ENCODE peak calls at places on chromosomes 16 and 17, in five cellular contexts. W is AG09309, T is cardiac fibroblast, Q is transverse colon, H is DND-41. J is an unnamed sample.

GRCh38 chr16:12896562-12896961 is 4.8 kb upstream of the SHISA9 start:
- DNase-seq in W (no peak), T (no peak), Q (no peak), H (peak; percentile 15), J (peak; percentile 49)

GRCh38 chr17:80593171-80593570 is 48.5 kb downstream of the RPTOR start:
- DNase-seq in W (no peak), T (no peak), Q (no peak), H (no peak), J (no peak)

GRCh38 chr17:2386400-2387085 is 14.3 kb downstream of the MNT start:
- DNase-seq in W (no peak), T (no peak), Q (peak; percentile 82), H (no peak), J (no peak)

GRCh38 chr17:65668211-65668610 is 106.8 kb upstream of the AXIN2 start:
- DNase-seq in W (no peak), T (no peak), Q (no peak), H (no peak), J (no peak)

GRCh38 chr17:79619636-79620206 is 8.9 kb upstream of the RBFOX3 start:
- DNase-seq in W (no peak), T (no peak), Q (peak; percentile 4), H (no peak), J (no peak)

GRCh38 chr16:2838928-2839327 is 8.8 kb downstream of the ZG16B start:
- DNase-seq in W (peak; percentile 38), T (peak; percentile 85), Q (peak; percentile 69), H (peak; percentile 52), J (peak; percentile 48)

GRCh38 chr17:31211352-31212012 is 85.6 kb downstream of the OMG start:
- DNase-seq in W (no peak), T (no peak), Q (no peak), H (no peak), J (no peak)

GRCh38 chr16:64705443-64705842 is 416.4 kb downstream of the CDH11 start:
- DNase-seq in W (no peak), T (no peak), Q (no peak), H (no peak), J (no peak)

GRCh38 chr17:32494621-32495346 is 8.0 kb downstream of the CDK5R1 start:
- DNase-seq in W (no peak), T (no peak), Q (no peak), H (no peak), J (no peak)

GRCh38 chr17:78337244-78338109 is 22.4 kb downstream of the SOCS3 start:
- DNase-seq in W (no peak), T (peak; percentile 78), Q (peak; percentile 64), H (no peak), J (no peak)

GRCh38 chr16:70700101-70701020 is 14.5 kb upstream of the MTSS2 start:
- DNase-seq in W (no peak), T (no peak), Q (no peak), H (no peak), J (no peak)

GRCh38 chr17:15341385-15341849 is at the start of gene TEKT3:
- DNase-seq in W (no peak), T (peak; percentile 68), Q (peak; percentile 89), H (no peak), J (no peak)

GRCh38 chr17:29588561-29589411 is 662 bp downstream of the GIT1 start:
- DNase-seq in W (no peak), T (peak; percentile 29), Q (peak; percentile 43), H (peak; percentile 78), J (peak; percentile 36)

GRCh38 chr16:59527206-59527997 is 793.3 kb upstream of the GOT2 start:
- DNase-seq in W (peak; percentile 78), T (peak; percentile 4), Q (no peak), H (no peak), J (no peak)

GRCh38 chr17:16293918-16294317 is 59.4 kb downstream of the CENPV start:
- DNase-seq in W (no peak), T (no peak), Q (peak; percentile 67), H (no peak), J (no peak)

GRCh38 chr17:46766493-46767491 is 51.7 kb downstream of the WNT3 start:
- DNase-seq in W (no peak), T (no peak), Q (no peak), H (no peak), J (no peak)

GRCh38 chr17:77352996-77353395 is 212.2 kb downstream of the SEC14L1 start:
- DNase-seq in W (no peak), T (no peak), Q (no peak), H (no peak), J (no peak)

GRCh38 chr17:70242781-70243437 is 73.6 kb downstream of the KCNJ2 start:
- DNase-seq in W (no peak), T (peak; percentile 3), Q (no peak), H (no peak), J (no peak)

GRCh38 chr17:50944054-50944901 is 78.1 kb upstream of the TOB1 start:
- DNase-seq in W (no peak), T (peak; percentile 42), Q (peak; percentile 92), H (peak; percentile 88), J (peak; percentile 84)

GRCh38 chr17:43562679-43563146 is 16.6 kb upstream of the ETV4 start:
- DNase-seq in W (no peak), T (no peak), Q (no peak), H (no peak), J (no peak)

GRCh38 chr17:81037783-81038733 is 3.1 kb downstream of the BAIAP2 start:
- DNase-seq in W (no peak), T (peak; percentile 18), Q (no peak), H (no peak), J (no peak)

GRCh38 chr17:5431929-5432556 is 6.9 kb downstream of the C1QBP start:
- DNase-seq in W (no peak), T (no peak), Q (no peak), H (no peak), J (no peak)

GRCh38 chr17:15263206-15263579 is 1.9 kb downstream of the PMP22 start:
- DNase-seq in W (peak; percentile 71), T (peak; percentile 96), Q (peak; percentile 77), H (no peak), J (no peak)

GRCh38 chr17:45050680-45051059 is 762 bp downstream of the DCAKD start:
- DNase-seq in W (no peak), T (no peak), Q (peak; percentile 33), H (peak; percentile 58), J (peak; percentile 31)

GRCh38 chr17:44559288-44560249 is 2.3 kb downstream of the FZD2 start:
- DNase-seq in W (no peak), T (no peak), Q (no peak), H (no peak), J (no peak)

GRCh38 chr17:58788199-58788598 is 32.5 kb downstream of the PPM1E start:
- DNase-seq in W (no peak), T (no peak), Q (no peak), H (no peak), J (no peak)

GRCh38 chr17:58785097-58785496 is 29.4 kb downstream of the PPM1E start:
- DNase-seq in W (no peak), T (no peak), Q (no peak), H (no peak), J (no peak)

GRCh38 chr17:58789831-58790230 is 34.2 kb downstream of the PPM1E start:
- DNase-seq in W (no peak), T (no peak), Q (no peak), H (no peak), J (no peak)

GRCh38 chr17:58789160-58789559 is 33.5 kb downstream of the PPM1E start:
- DNase-seq in W (no peak), T (no peak), Q (no peak), H (no peak), J (no peak)

DNA sequence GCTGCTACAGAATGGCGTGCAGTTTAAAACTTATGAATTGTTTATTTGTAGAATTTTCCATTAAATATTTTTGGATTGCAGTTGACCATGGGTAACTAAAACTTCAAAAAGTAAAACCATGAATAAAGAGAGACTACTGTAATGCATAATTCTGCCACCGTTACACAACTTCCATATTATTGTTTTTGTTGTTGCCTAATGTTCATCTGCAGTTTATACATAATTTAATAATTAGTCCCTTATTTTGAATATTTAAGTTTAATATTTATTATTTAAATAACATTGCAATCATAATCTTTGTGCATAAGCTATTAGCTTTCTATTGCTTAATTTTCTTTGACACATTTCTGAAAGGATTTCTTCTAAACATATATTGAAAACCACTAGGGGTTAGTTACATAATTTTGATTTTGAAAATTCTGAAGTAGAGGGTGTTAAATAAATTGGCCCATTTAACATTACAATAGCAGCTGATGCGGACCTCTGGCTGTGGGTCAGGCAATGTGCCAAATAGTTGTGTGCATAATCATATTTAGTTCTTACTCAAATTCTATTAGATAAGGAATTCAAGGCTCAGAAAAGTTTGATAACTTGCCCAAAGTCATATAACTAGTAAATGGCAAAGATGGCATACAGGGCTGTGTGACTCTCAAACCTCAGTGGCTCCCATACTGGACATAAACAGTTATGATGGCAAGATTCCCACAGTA is 31.1 kb downstream of the PPM1E start:
- DNase-seq in W (peak; percentile 45), T (peak; percentile 85), Q (no peak), H (no peak), J (no peak)
- H3K4me3 ChIP-seq in W (no peak overlapping the region), T (no peak overlapping the region), Q (no peak overlapping the region), H (no peak overlapping the region), J (no peak overlapping the region)

GRCh38 chr16:54938351-54939346 is 8.0 kb downstream of the IRX5 start:
- DNase-seq in W (no peak), T (peak; percentile 26), Q (no peak), H (no peak), J (no peak)

GRCh38 chr16:54936086-54936978 is 5.7 kb downstream of the IRX5 start:
- DNase-seq in W (no peak), T (peak; percentile 32), Q (no peak), H (no peak), J (no peak)

GRCh38 chr16:54937673-54938350 is 7.1 kb downstream of the IRX5 start:
- DNase-seq in W (no peak), T (no peak), Q (no peak), H (no peak), J (no peak)

GRCh38 chr16:54935411-54936085 is 4.9 kb downstream of the IRX5 start:
- DNase-seq in W (no peak), T (no peak), Q (no peak), H (no peak), J (no peak)

GRCh38 chr16:54936979-54937672 is 6.5 kb downstream of the IRX5 start:
- DNase-seq in W (no peak), T (peak; percentile 47), Q (no peak), H (no peak), J (no peak)
- TF ChIP-seq CTCF in W (peak; percentile 83), T (peak; percentile 75), Q (no peak), H (no peak), J (peak; percentile 20)

GRCh38 chr16:11621539-11621919 is 34.8 kb upstream of the LITAF start:
- DNase-seq in W (no peak), T (no peak), Q (no peak), H (no peak), J (no peak)
- H3K4me3 ChIP-seq in W (no peak overlapping the region), T (no peak overlapping the region), Q (no peak overlapping the region), H (no peak overlapping the region), J (peak overlapping the region; percentile 52)

GRCh38 chr17:82912571-82913089 is 72.8 kb upstream of the ZNF750 start:
- DNase-seq in W (no peak), T (no peak), Q (no peak), H (no peak), J (no peak)

GRCh38 chr17:82915010-82915696 is 75.3 kb upstream of the ZNF750 start:
- DNase-seq in W (no peak), T (no peak), Q (no peak), H (no peak), J (no peak)

GRCh38 chr17:82911822-82912221 is 72.0 kb upstream of the ZNF750 start:
- DNase-seq in W (no peak), T (no peak), Q (no peak), H (no peak), J (no peak)

GRCh38 chr17:82914375-82914774 is 74.6 kb upstream of the ZNF750 start:
- DNase-seq in W (no peak), T (peak; percentile 23), Q (no peak), H (no peak), J (no peak)

GRCh38 chr17:82913304-82914043 is 73.7 kb upstream of the ZNF750 start:
- DNase-seq in W (no peak), T (no peak), Q (no peak), H (no peak), J (no peak)
- TF ChIP-seq CTCF in W (no peak), T (no peak), Q (no peak), H (peak; percentile 59), J (no peak)